ENCODE peak calls at places on chromosomes 7 and 10, in nine cellular contexts. One of them, this sample, is unnamed. For H3K27me3, the result is how much of the 10 kb centered on the place peaks cover.

GRCh38 chr7:101543846-101544245 is 85.2 kb downstream of the MYL10 start:
- DNase-seq in aorta: no peak
- DNase-seq in endodermal cell: no peak
- DNase-seq in CD4-positive, alpha-beta memory T cell: no peak
- DNase-seq in tibial nerve: no peak
- DNase-seq in neuronal stem cell: no peak
- DNase-seq in neural progenitor cell: no peak
- DNase-seq in Panc1: no peak
- DNase-seq in prostate gland: no peak
- DNase-seq in this sample: no peak

GRCh38 chr7:148500978-148501377 is 89.6 kb upstream of the C7orf33 start:
- DNase-seq in aorta: no peak
- DNase-seq in endodermal cell: no peak
- DNase-seq in CD4-positive, alpha-beta memory T cell: no peak
- DNase-seq in tibial nerve: no peak
- DNase-seq in neuronal stem cell: no peak
- DNase-seq in neural progenitor cell: no peak
- DNase-seq in Panc1: no peak
- DNase-seq in prostate gland: no peak
- DNase-seq in this sample: no peak

GRCh38 chr10:117442944-117443676 is 67.9 kb upstream of the PDZD8 start:
- DNase-seq in aorta: peak
- DNase-seq in endodermal cell: peak
- DNase-seq in CD4-positive, alpha-beta memory T cell: peak
- DNase-seq in tibial nerve: peak
- DNase-seq in neuronal stem cell: peak
- DNase-seq in neural progenitor cell: peak
- DNase-seq in Panc1: no peak
- DNase-seq in prostate gland: peak
- DNase-seq in this sample: peak

GRCh38 chr7:140275069-140275961 is 98.5 kb upstream of the KDM7A start:
- DNase-seq in aorta: no peak
- DNase-seq in endodermal cell: no peak
- DNase-seq in CD4-positive, alpha-beta memory T cell: no peak
- DNase-seq in tibial nerve: no peak
- DNase-seq in neuronal stem cell: no peak
- DNase-seq in neural progenitor cell: no peak
- DNase-seq in Panc1: no peak
- DNase-seq in prostate gland: no peak
- DNase-seq in this sample: no peak

GRCh38 chr10:28939352-28940157 is 262.2 kb downstream of the BAMBI start:
- DNase-seq in aorta: peak
- DNase-seq in endodermal cell: peak
- DNase-seq in CD4-positive, alpha-beta memory T cell: no peak
- DNase-seq in tibial nerve: peak
- DNase-seq in neuronal stem cell: peak
- DNase-seq in neural progenitor cell: peak
- DNase-seq in Panc1: no peak
- DNase-seq in prostate gland: peak
- DNase-seq in this sample: peak

GRCh38 chr7:138243430-138243829 is 167.2 kb downstream of the AKR1D1 start:
- DNase-seq in aorta: no peak
- DNase-seq in endodermal cell: peak
- DNase-seq in CD4-positive, alpha-beta memory T cell: no peak
- DNase-seq in tibial nerve: no peak
- DNase-seq in neuronal stem cell: peak
- DNase-seq in neural progenitor cell: peak
- DNase-seq in Panc1: no peak
- DNase-seq in prostate gland: no peak
- DNase-seq in this sample: no peak

GRCh38 chr10:14282271-14282670 is 48.5 kb downstream of the FRMD4A start:
- DNase-seq in aorta: no peak
- DNase-seq in endodermal cell: no peak
- DNase-seq in CD4-positive, alpha-beta memory T cell: no peak
- DNase-seq in tibial nerve: no peak
- DNase-seq in neuronal stem cell: no peak
- DNase-seq in neural progenitor cell: no peak
- DNase-seq in Panc1: no peak
- DNase-seq in prostate gland: no peak
- DNase-seq in this sample: no peak

GRCh38 chr10:29643785-29644501 is 9.2 kb upstream of the SVIL start:
- DNase-seq in aorta: no peak
- DNase-seq in endodermal cell: no peak
- DNase-seq in CD4-positive, alpha-beta memory T cell: no peak
- DNase-seq in tibial nerve: no peak
- DNase-seq in neuronal stem cell: no peak
- DNase-seq in neural progenitor cell: no peak
- DNase-seq in Panc1: no peak
- DNase-seq in prostate gland: no peak
- DNase-seq in this sample: peak

GRCh38 chr10:113131611-113132330 is 181.7 kb downstream of the TCF7L2 start:
- DNase-seq in aorta: no peak
- DNase-seq in endodermal cell: no peak
- DNase-seq in CD4-positive, alpha-beta memory T cell: no peak
- DNase-seq in tibial nerve: no peak
- DNase-seq in neuronal stem cell: no peak
- DNase-seq in neural progenitor cell: peak
- DNase-seq in Panc1: no peak
- DNase-seq in prostate gland: no peak
- DNase-seq in this sample: no peak

GRCh38 chr7:44291066-44291732 is 34.2 kb downstream of the CAMK2B start:
- DNase-seq in aorta: peak
- DNase-seq in endodermal cell: peak
- DNase-seq in CD4-positive, alpha-beta memory T cell: no peak
- DNase-seq in tibial nerve: peak
- DNase-seq in neuronal stem cell: no peak
- DNase-seq in neural progenitor cell: no peak
- DNase-seq in Panc1: no peak
- DNase-seq in prostate gland: no peak
- DNase-seq in this sample: no peak

GRCh38 chr7:142177869-142178268 is 66.4 kb downstream of the MGAM2 start:
- DNase-seq in aorta: no peak
- DNase-seq in endodermal cell: no peak
- DNase-seq in CD4-positive, alpha-beta memory T cell: no peak
- DNase-seq in tibial nerve: no peak
- DNase-seq in neuronal stem cell: no peak
- DNase-seq in neural progenitor cell: no peak
- DNase-seq in Panc1: no peak
- DNase-seq in prostate gland: no peak
- DNase-seq in this sample: no peak

GRCh38 chr10:43233601-43234430 is 33.0 kb downstream of the RASGEF1A start:
- DNase-seq in aorta: peak
- DNase-seq in endodermal cell: peak
- DNase-seq in CD4-positive, alpha-beta memory T cell: no peak
- DNase-seq in tibial nerve: no peak
- DNase-seq in neuronal stem cell: no peak
- DNase-seq in neural progenitor cell: no peak
- DNase-seq in Panc1: no peak
- DNase-seq in prostate gland: no peak
- DNase-seq in this sample: no peak

GRCh38 chr7:45874408-45875131 is 1.7 kb upstream of the CCDC201 start:
- DNase-seq in aorta: no peak
- DNase-seq in endodermal cell: no peak
- DNase-seq in CD4-positive, alpha-beta memory T cell: no peak
- DNase-seq in tibial nerve: no peak
- DNase-seq in neuronal stem cell: no peak
- DNase-seq in neural progenitor cell: no peak
- DNase-seq in Panc1: no peak
- DNase-seq in prostate gland: no peak
- DNase-seq in this sample: no peak

GRCh38 chr10:4131407-4132215 is 346.6 kb upstream of the KLF6 start:
- DNase-seq in aorta: no peak
- DNase-seq in endodermal cell: no peak
- DNase-seq in CD4-positive, alpha-beta memory T cell: peak
- DNase-seq in tibial nerve: no peak
- DNase-seq in neuronal stem cell: no peak
- DNase-seq in neural progenitor cell: no peak
- DNase-seq in Panc1: no peak
- DNase-seq in prostate gland: no peak
- DNase-seq in this sample: no peak

GRCh38 chr10:52452600-52453493 is 138.8 kb downstream of the DKK1 start:
- DNase-seq in aorta: no peak
- DNase-seq in endodermal cell: peak
- DNase-seq in CD4-positive, alpha-beta memory T cell: no peak
- DNase-seq in tibial nerve: no peak
- DNase-seq in neuronal stem cell: no peak
- DNase-seq in neural progenitor cell: peak
- DNase-seq in Panc1: no peak
- DNase-seq in prostate gland: no peak
- DNase-seq in this sample: no peak

GRCh38 chr7:155836216-155837125 is 24.2 kb upstream of the SHH start:
- DNase-seq in aorta: peak
- DNase-seq in endodermal cell: no peak
- DNase-seq in CD4-positive, alpha-beta memory T cell: no peak
- DNase-seq in tibial nerve: no peak
- DNase-seq in neuronal stem cell: no peak
- DNase-seq in neural progenitor cell: no peak
- DNase-seq in Panc1: no peak
- DNase-seq in prostate gland: no peak
- DNase-seq in this sample: no peak

GRCh38 chr7:155835446-155836215 is 23.4 kb upstream of the SHH start:
- DNase-seq in aorta: peak
- DNase-seq in endodermal cell: no peak
- DNase-seq in CD4-positive, alpha-beta memory T cell: no peak
- DNase-seq in tibial nerve: no peak
- DNase-seq in neuronal stem cell: no peak
- DNase-seq in neural progenitor cell: peak
- DNase-seq in Panc1: no peak
- DNase-seq in prostate gland: no peak
- DNase-seq in this sample: no peak

GRCh38 chr7:155839461-155839860 is 27.2 kb upstream of the SHH start:
- DNase-seq in aorta: peak
- DNase-seq in endodermal cell: no peak
- DNase-seq in CD4-positive, alpha-beta memory T cell: no peak
- DNase-seq in tibial nerve: no peak
- DNase-seq in neuronal stem cell: no peak
- DNase-seq in neural progenitor cell: no peak
- DNase-seq in Panc1: no peak
- DNase-seq in prostate gland: no peak
- DNase-seq in this sample: no peak

GRCh38 chr7:155834486-155835048 is 22.3 kb upstream of the SHH start:
- DNase-seq in aorta: peak
- DNase-seq in endodermal cell: no peak
- DNase-seq in CD4-positive, alpha-beta memory T cell: no peak
- DNase-seq in tibial nerve: no peak
- DNase-seq in neuronal stem cell: no peak
- DNase-seq in neural progenitor cell: no peak
- DNase-seq in Panc1: no peak
- DNase-seq in prostate gland: no peak
- DNase-seq in this sample: no peak

GRCh38 chr7:155837126-155837479 is 24.8 kb upstream of the SHH start:
- DNase-seq in aorta: no peak
- DNase-seq in endodermal cell: no peak
- DNase-seq in CD4-positive, alpha-beta memory T cell: no peak
- DNase-seq in tibial nerve: no peak
- DNase-seq in neuronal stem cell: no peak
- DNase-seq in neural progenitor cell: no peak
- DNase-seq in Panc1: no peak
- DNase-seq in prostate gland: no peak
- DNase-seq in this sample: no peak
- H3K27me3 ChIP-seq in aorta: under half
- H3K27me3 ChIP-seq in endodermal cell: under half
- H3K27me3 ChIP-seq in CD4-positive, alpha-beta memory T cell: under half
- H3K27me3 ChIP-seq in tibial nerve: under half
- H3K27me3 ChIP-seq in neuronal stem cell: under half
- H3K27me3 ChIP-seq in neural progenitor cell: under half
- H3K27me3 ChIP-seq in Panc1: under half
- H3K27me3 ChIP-seq in prostate gland: under half
- H3K27me3 ChIP-seq in this sample: under half

DNA sequence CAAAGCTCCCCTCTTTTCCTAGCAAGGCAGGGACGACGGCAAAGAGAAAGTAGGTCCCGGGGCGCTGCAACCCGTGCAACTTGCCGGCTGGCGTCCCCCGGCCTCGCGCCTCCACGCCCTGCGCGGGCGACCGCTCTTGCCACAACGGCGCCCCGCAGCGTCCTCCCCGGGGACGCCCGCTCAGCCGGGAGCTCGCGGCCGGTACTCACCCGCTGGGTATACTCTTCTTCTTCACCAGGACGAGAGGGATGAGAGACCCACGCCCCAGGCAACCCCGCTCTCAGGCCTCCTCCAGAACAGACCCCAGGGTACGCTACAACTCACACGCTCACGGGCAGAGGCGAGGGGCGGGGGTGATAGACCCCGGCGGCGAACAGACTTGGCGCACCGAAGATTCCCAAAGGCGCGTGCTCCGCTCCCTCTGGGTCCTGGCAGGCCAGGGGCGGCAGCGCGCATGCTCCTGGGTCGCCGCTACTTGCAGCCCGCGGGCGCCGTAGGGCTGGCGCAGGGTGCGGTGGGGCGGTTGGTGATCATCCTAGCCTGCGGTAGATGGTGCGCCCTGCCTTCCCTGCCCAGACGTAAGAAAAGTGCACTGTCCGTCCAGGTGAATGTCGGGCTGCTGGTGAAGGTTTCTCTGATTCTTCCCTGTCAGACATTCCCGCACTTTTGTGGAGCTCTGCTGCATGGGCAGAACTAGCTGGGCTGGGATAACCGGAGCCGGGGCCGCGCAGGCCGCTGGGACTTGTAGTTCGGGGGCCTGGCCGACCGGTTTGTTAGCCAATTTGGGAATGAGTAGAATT is at the start of gene CC2D2B:
- DNase-seq in aorta: peak
- DNase-seq in endodermal cell: peak
- DNase-seq in CD4-positive, alpha-beta memory T cell: peak
- DNase-seq in tibial nerve: peak
- DNase-seq in neuronal stem cell: peak
- DNase-seq in neural progenitor cell: peak
- DNase-seq in Panc1: peak
- DNase-seq in prostate gland: peak
- DNase-seq in this sample: peak
- H3K27ac ChIP-seq in aorta: peak
- H3K27ac ChIP-seq in endodermal cell: no peak
- H3K27ac ChIP-seq in CD4-positive, alpha-beta memory T cell: peak
- H3K27ac ChIP-seq in tibial nerve: peak
- H3K27ac ChIP-seq in neuronal stem cell: peak
- H3K27ac ChIP-seq in neural progenitor cell: no peak
- H3K27ac ChIP-seq in Panc1: peak
- H3K27ac ChIP-seq in prostate gland: peak
- H3K27ac ChIP-seq in this sample: peak

DNA sequence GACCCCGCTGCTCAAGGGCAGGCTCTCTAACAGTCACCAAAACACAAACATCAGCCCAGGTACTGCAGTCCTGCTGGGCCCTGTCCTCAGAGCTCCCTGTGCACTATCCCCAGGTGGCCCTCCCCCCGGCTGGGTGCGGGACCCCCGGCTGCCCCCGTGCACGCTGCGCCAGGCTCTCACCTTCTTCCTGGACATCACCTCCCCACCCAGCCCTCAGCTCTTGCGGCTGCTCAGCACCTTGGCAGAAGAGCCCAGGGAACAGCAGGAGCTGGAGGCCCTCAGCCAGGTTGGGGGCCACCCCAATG is 14.3 kb downstream of the ATG9B start:
- DNase-seq in aorta: no peak
- DNase-seq in endodermal cell: no peak
- DNase-seq in CD4-positive, alpha-beta memory T cell: no peak
- DNase-seq in tibial nerve: no peak
- DNase-seq in neuronal stem cell: no peak
- DNase-seq in neural progenitor cell: no peak
- DNase-seq in Panc1: no peak
- DNase-seq in prostate gland: no peak
- DNase-seq in this sample: no peak
- H3K27me3 ChIP-seq in aorta: under half
- H3K27me3 ChIP-seq in endodermal cell: under half
- H3K27me3 ChIP-seq in CD4-positive, alpha-beta memory T cell: under half
- H3K27me3 ChIP-seq in tibial nerve: under half
- H3K27me3 ChIP-seq in neuronal stem cell: under half
- H3K27me3 ChIP-seq in neural progenitor cell: under half
- H3K27me3 ChIP-seq in Panc1: under half
- H3K27me3 ChIP-seq in prostate gland: under half
- H3K27me3 ChIP-seq in this sample: under half

GRCh38 chr10:103145046-103145445 is 48.0 kb downstream of the NT5C2 start:
- DNase-seq in aorta: no peak
- DNase-seq in endodermal cell: no peak
- DNase-seq in CD4-positive, alpha-beta memory T cell: no peak
- DNase-seq in tibial nerve: no peak
- DNase-seq in neuronal stem cell: no peak
- DNase-seq in neural progenitor cell: no peak
- DNase-seq in Panc1: no peak
- DNase-seq in prostate gland: no peak
- DNase-seq in this sample: no peak
- H3K27ac ChIP-seq in aorta: peak
- H3K27ac ChIP-seq in endodermal cell: no peak
- H3K27ac ChIP-seq in CD4-positive, alpha-beta memory T cell: no peak
- H3K27ac ChIP-seq in tibial nerve: no peak
- H3K27ac ChIP-seq in neuronal stem cell: no peak
- H3K27ac ChIP-seq in neural progenitor cell: no peak
- H3K27ac ChIP-seq in Panc1: no peak
- H3K27ac ChIP-seq in prostate gland: no peak
- H3K27ac ChIP-seq in this sample: no peak